ENCODE peak calls at places on chromosome 3, in nine cellular contexts. P is fibroblast of the aortic adventitia, S is HCT116, F is AG04450, A is fibroblast of mammary gland, Q is fibroblast of pulmonary artery, X is psoas muscle, H is bronchial epithelial cell, I is GM23248. M is an unnamed sample.
A peak's percentile ranks its signal among the peaks of the same experiment; 100 is the strongest.

GRCh38 chr3:171953300-171954022 is 85.9 kb upstream of the FNDC3B start:
- DNase-seq in I (peak; percentile 35), Q (peak; percentile 36), F (no peak), P (no peak), H (peak; percentile 61), X (no peak), A (no peak), S (no peak), M (peak; percentile 37)

GRCh38 chr3:13835246-13835645 is 44.6 kb downstream of the WNT7A start:
- DNase-seq in H (no peak), F (no peak), S (no peak), X (no peak), P (no peak), A (no peak), Q (no peak), I (no peak), M (no peak)

GRCh38 chr3:134611516-134611915 is 39.3 kb downstream of the KY start:
- DNase-seq in A (no peak), Q (no peak), P (no peak), I (no peak), S (no peak), F (no peak), X (no peak), H (no peak), M (no peak)

GRCh38 chr3:49903451-49904424 is at the start of gene MST1R:
- DNase-seq in H (peak; percentile 82), X (peak; percentile 84), P (no peak), I (peak; percentile 74), Q (peak; percentile 25), F (no peak), A (peak; percentile 12), S (peak; percentile 95), M (peak; percentile 87)

GRCh38 chr3:94775746-94776145 is 712.9 kb downstream of the NSUN3 start:
- DNase-seq in P (no peak), F (no peak), A (no peak), Q (no peak), I (no peak), S (no peak), X (no peak), H (no peak), M (no peak)

GRCh38 chr3:130700541-130700940 is 46.1 kb downstream of the PIK3R4 start:
- DNase-seq in H (no peak), X (no peak), I (peak; percentile 26), S (no peak), A (peak; percentile 77), F (no peak), P (peak; percentile 58), Q (peak; percentile 70), M (no peak)

GRCh38 chr3:40574661-40575060 is 49.9 kb downstream of the ZNF621 start:
- DNase-seq in H (no peak), X (no peak), F (no peak), P (no peak), A (peak; percentile 12), I (peak; percentile 34), Q (no peak), S (no peak), M (no peak)

GRCh38 chr3:132029182-132029902 is 5.5 kb downstream of the CPNE4 start:
- DNase-seq in P (peak; percentile 82), S (peak; percentile 69), F (peak; percentile 52), Q (peak; percentile 82), H (peak; percentile 72), I (peak; percentile 88), A (peak; percentile 76), X (peak; percentile 83), M (peak; percentile 87)

GRCh38 chr3:13610006-13610570 is 61.2 kb downstream of the FBLN2 start:
- DNase-seq in X (no peak), F (no peak), A (no peak), S (no peak), H (no peak), I (no peak), Q (no peak), P (no peak), M (no peak)

GRCh38 chr3:171803044-171803443 is 7.2 kb downstream of the PLD1 start:
- DNase-seq in I (no peak), F (no peak), A (no peak), S (no peak), P (no peak), X (no peak), H (no peak), Q (no peak), M (no peak)

GRCh38 chr3:10340476-10340875 is 19.6 kb upstream of the SEC13 start:
- DNase-seq in I (no peak), F (no peak), X (peak; percentile 20), P (no peak), H (no peak), Q (no peak), S (no peak), A (no peak), M (no peak)

GRCh38 chr3:40681658-40682055 is 156.9 kb downstream of the ZNF621 start:
- DNase-seq in Q (no peak), X (no peak), P (no peak), H (peak; percentile 74), F (no peak), A (peak; percentile 4), I (no peak), S (no peak), M (peak; percentile 59)

GRCh38 chr3:112010631-112011030 is 11.9 kb downstream of the TAGLN3 start:
- DNase-seq in X (no peak), Q (no peak), S (no peak), I (no peak), F (no peak), P (peak; percentile 35), A (no peak), H (no peak), M (no peak)

GRCh38 chr3:193816656-193817311 is 223.8 kb downstream of the OPA1 start:
- DNase-seq in A (peak; percentile 64), F (peak; percentile 6), P (peak; percentile 27), S (no peak), Q (peak; percentile 70), X (peak; percentile 90), I (peak; percentile 49), H (no peak), M (no peak)

GRCh38 chr3:73258057-73258456 is 196.6 kb downstream of the EBLN2 start:
- DNase-seq in Q (no peak), P (no peak), S (no peak), H (no peak), I (no peak), F (no peak), A (no peak), X (no peak), M (no peak)

GRCh38 chr3:14533457-14533958 is 6.6 kb downstream of the GRIP2 start:
- DNase-seq in X (peak; percentile 41), F (no peak), A (no peak), Q (no peak), P (no peak), H (no peak), S (no peak), I (no peak), M (no peak)

GRCh38 chr3:194930439-194931204 is 244.9 kb downstream of the FAM43A start:
- DNase-seq in X (peak; percentile 62), Q (peak; percentile 94), F (peak; percentile 13), S (no peak), H (peak; percentile 46), I (peak; percentile 75), P (peak; percentile 80), A (peak; percentile 48), M (peak; percentile 46)

GRCh38 chr3:49700014-49700413 is 10.7 kb downstream of the RNF123 start:
- DNase-seq in X (no peak), Q (no peak), F (no peak), S (no peak), H (no peak), A (no peak), I (no peak), P (no peak), M (no peak)

GRCh38 chr3:81048058-81048665 is 713.3 kb downstream of the GBE1 start:
- DNase-seq in P (no peak), X (no peak), A (no peak), H (no peak), Q (no peak), F (no peak), I (no peak), S (no peak), M (no peak)

GRCh38 chr3:101963902-101964362 is 114.6 kb downstream of the NFKBIZ start:
- DNase-seq in A (peak; percentile 80), H (peak; percentile 93), Q (peak; percentile 72), P (peak; percentile 81), S (no peak), I (peak; percentile 86), X (no peak), F (no peak), M (peak; percentile 86)

DNA sequence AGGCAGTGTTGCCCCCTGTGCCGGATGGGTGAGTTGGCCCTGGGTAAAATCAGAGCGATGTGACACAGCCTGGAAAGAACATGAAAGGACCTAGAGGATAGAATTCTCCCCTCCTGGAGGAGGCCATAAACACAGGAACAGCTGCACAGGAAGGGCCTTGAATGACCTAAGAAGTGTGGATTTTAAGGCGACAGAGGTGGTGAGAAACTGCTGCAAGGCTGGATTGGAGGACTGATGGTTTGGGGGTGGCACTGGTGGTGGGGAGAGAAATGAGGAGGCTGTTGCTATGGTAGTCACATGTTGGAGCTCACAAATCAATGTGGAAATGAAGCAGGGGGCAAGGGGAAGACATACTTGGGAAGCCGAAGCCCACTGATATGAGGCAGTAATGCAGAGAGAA is 13.8 kb downstream of the XIRP1 start:
- DNase-seq in P (peak; percentile 25), Q (peak; percentile 63), S (no peak), A (peak; percentile 44), X (no peak), H (no peak), I (peak; percentile 44), F (no peak), M (no peak)
- H3K4me3 ChIP-seq in P (no peak overlapping the region), Q (peak overlapping the region; percentile 41), S (peak overlapping the region; percentile 61), A (no peak overlapping the region), X (peak overlapping the region; percentile 70), H (no peak overlapping the region), I (peak overlapping the region; percentile 69), F (no peak overlapping the region), M (no peak overlapping the region)

GRCh38 chr3:127226451-127226850 is 33.5 kb downstream of the PRR23E start:
- DNase-seq in S (peak; percentile 37), A (no peak), X (no peak), I (peak; percentile 65), Q (no peak), F (no peak), P (no peak), H (peak; percentile 64), M (peak; percentile 37)
- H3K4me3 ChIP-seq in S (peak overlapping the region; percentile 54), A (no peak overlapping the region), X (no peak overlapping the region), I (peak overlapping the region; percentile 60), Q (no peak overlapping the region), F (no peak overlapping the region), P (no peak overlapping the region), H (no peak overlapping the region), M (no peak overlapping the region)

GRCh38 chr3:197578376-197578775 is 22.6 kb upstream of the BDH1 start:
- DNase-seq in S (no peak), P (no peak), A (no peak), Q (no peak), H (no peak), X (no peak), I (no peak), F (no peak), M (no peak)
- H3K4me3 ChIP-seq in S (no peak overlapping the region), P (no peak overlapping the region), A (no peak overlapping the region), Q (no peak overlapping the region), H (no peak overlapping the region), X (no peak overlapping the region), I (no peak overlapping the region), F (no peak overlapping the region), M (no peak overlapping the region)

GRCh38 chr3:25429441-25429907 is 1.4 kb downstream of the RARB start:
- DNase-seq in A (no peak), X (no peak), F (no peak), S (no peak), Q (no peak), H (no peak), P (peak; percentile 16), I (no peak), M (no peak)
- H3K4me3 ChIP-seq in A (peak overlapping the region; percentile 66), X (peak overlapping the region; percentile 73), F (no peak overlapping the region), S (no peak overlapping the region), Q (peak overlapping the region; percentile 70), H (no peak overlapping the region), P (peak overlapping the region; percentile 80), I (no peak overlapping the region), M (no peak overlapping the region)